ENCODE peak calls at places on chromosomes 3 and 15, in four cellular contexts. One of them, this sample, is unnamed.

GRCh38 chr3:177333535-177334495 is 136.5 kb upstream of the TBL1XR1 start:
- DNase-seq in upper lobe of right lung: no peak
- DNase-seq in neural progenitor cell: no peak
- DNase-seq in A673: no peak
- DNase-seq in this sample: no peak

GRCh38 chr3:40309925-40310635 is 573 bp downstream of the EIF1B start:
- DNase-seq in A673: peak; percentile 10
- DNase-seq in upper lobe of right lung: peak; percentile 84
- DNase-seq in neural progenitor cell: peak; percentile 69
- DNase-seq in this sample: no peak

GRCh38 chr3:118628704-118629341 is 405.8 kb downstream of the IGSF11 start:
- DNase-seq in A673: peak; percentile 71
- DNase-seq in upper lobe of right lung: no peak
- DNase-seq in neural progenitor cell: peak; percentile 88
- DNase-seq in this sample: peak; percentile 4

GRCh38 chr15:57667171-57667924 is 39.2 kb upstream of the POLR2M start:
- DNase-seq in A673: peak; percentile 53
- DNase-seq in upper lobe of right lung: no peak
- DNase-seq in neural progenitor cell: peak; percentile 40
- DNase-seq in this sample: peak; percentile 21

GRCh38 chr15:75451674-75452363 is at the start of gene SIN3A:
- DNase-seq in upper lobe of right lung: peak; percentile 100
- DNase-seq in neural progenitor cell: peak; percentile 100
- DNase-seq in A673: peak; percentile 100
- DNase-seq in this sample: peak; percentile 100

GRCh38 chr15:88002721-88003120 is 253.8 kb downstream of the NTRK3 start:
- DNase-seq in A673: no peak
- DNase-seq in neural progenitor cell: no peak
- DNase-seq in upper lobe of right lung: no peak
- DNase-seq in this sample: no peak

GRCh38 chr3:60107275-60107674 is 1057.5 kb upstream of the CFAP20DC start:
- DNase-seq in A673: no peak
- DNase-seq in upper lobe of right lung: no peak
- DNase-seq in neural progenitor cell: no peak
- DNase-seq in this sample: no peak

GRCh38 chr3:141979050-141979671 is 102.7 kb downstream of the ATP1B3 start:
- DNase-seq in A673: no peak
- DNase-seq in upper lobe of right lung: no peak
- DNase-seq in neural progenitor cell: no peak
- DNase-seq in this sample: peak; percentile 68

GRCh38 chr3:8967553-8967952 is 4.3 kb upstream of the RAD18 start:
- DNase-seq in neural progenitor cell: no peak
- DNase-seq in upper lobe of right lung: no peak
- DNase-seq in A673: no peak
- DNase-seq in this sample: no peak

GRCh38 chr3:46565607-46566039 is 479 bp downstream of the LRRC2 start:
- DNase-seq in upper lobe of right lung: no peak
- DNase-seq in A673: no peak
- DNase-seq in neural progenitor cell: peak; percentile 77
- DNase-seq in this sample: no peak

GRCh38 chr15:51281368-51281967 is 56.9 kb downstream of the CYP19A1 start:
- DNase-seq in neural progenitor cell: peak; percentile 74
- DNase-seq in upper lobe of right lung: peak; percentile 73
- DNase-seq in A673: peak; percentile 64
- DNase-seq in this sample: no peak

GRCh38 chr3:15781637-15782402 is 16.0 kb downstream of the ANKRD28 start:
- DNase-seq in upper lobe of right lung: no peak
- DNase-seq in A673: no peak
- DNase-seq in neural progenitor cell: peak; percentile 21
- DNase-seq in this sample: no peak

GRCh38 chr3:143483214-143483613 is 363.6 kb downstream of the CHST2 start:
- DNase-seq in neural progenitor cell: no peak
- DNase-seq in A673: no peak
- DNase-seq in upper lobe of right lung: no peak
- DNase-seq in this sample: no peak

GRCh38 chr3:47661121-47661752 is 82.6 kb upstream of the CSPG5 start:
- DNase-seq in A673: peak; percentile 86
- DNase-seq in neural progenitor cell: no peak
- DNase-seq in upper lobe of right lung: no peak
- DNase-seq in this sample: no peak

GRCh38 chr3:45605569-45605968 is 11.0 kb downstream of the LIMD1 start:
- DNase-seq in neural progenitor cell: no peak
- DNase-seq in A673: no peak
- DNase-seq in upper lobe of right lung: no peak
- DNase-seq in this sample: no peak

GRCh38 chr3:172098698-172099494 is 59.5 kb downstream of the FNDC3B start:
- DNase-seq in upper lobe of right lung: no peak
- DNase-seq in neural progenitor cell: peak; percentile 59
- DNase-seq in A673: no peak
- DNase-seq in this sample: no peak

GRCh38 chr3:141462176-141462859 is 24.5 kb upstream of the RASA2 start:
- DNase-seq in upper lobe of right lung: no peak
- DNase-seq in neural progenitor cell: no peak
- DNase-seq in A673: no peak
- DNase-seq in this sample: no peak

GRCh38 chr3:108408883-108409612 is 101.3 kb downstream of the MYH15 start:
- DNase-seq in A673: no peak
- DNase-seq in upper lobe of right lung: peak; percentile 64
- DNase-seq in neural progenitor cell: no peak
- DNase-seq in this sample: no peak

GRCh38 chr15:59379524-59379923 is 6.9 kb upstream of the MYO1E start:
- DNase-seq in upper lobe of right lung: no peak
- DNase-seq in A673: no peak
- DNase-seq in neural progenitor cell: no peak
- DNase-seq in this sample: no peak

GRCh38 chr15:86231864-86232801 is 152.5 kb downstream of the AGBL1 start:
- DNase-seq in neural progenitor cell: peak; percentile 73
- DNase-seq in A673: peak; percentile 45
- DNase-seq in upper lobe of right lung: no peak
- DNase-seq in this sample: no peak

GRCh38 chr15:44157679-44158078 is 37.4 kb downstream of the FRMD5 start:
- DNase-seq in A673: peak; percentile 47
- DNase-seq in upper lobe of right lung: no peak
- DNase-seq in neural progenitor cell: no peak
- DNase-seq in this sample: peak; percentile 51

GRCh38 chr15:100767002-100767825 is 112.4 kb upstream of the ALDH1A3 start:
- DNase-seq in A673: no peak
- DNase-seq in neural progenitor cell: no peak
- DNase-seq in upper lobe of right lung: peak; percentile 50
- DNase-seq in this sample: no peak

GRCh38 chr3:31688847-31689246 is 156.1 kb downstream of the STT3B start:
- DNase-seq in upper lobe of right lung: no peak
- DNase-seq in A673: no peak
- DNase-seq in neural progenitor cell: no peak
- DNase-seq in this sample: no peak

GRCh38 chr3:31692714-31693113 is 160.0 kb downstream of the STT3B start:
- DNase-seq in upper lobe of right lung: no peak
- DNase-seq in neural progenitor cell: peak; percentile 28
- DNase-seq in A673: peak; percentile 29
- DNase-seq in this sample: no peak

DNA sequence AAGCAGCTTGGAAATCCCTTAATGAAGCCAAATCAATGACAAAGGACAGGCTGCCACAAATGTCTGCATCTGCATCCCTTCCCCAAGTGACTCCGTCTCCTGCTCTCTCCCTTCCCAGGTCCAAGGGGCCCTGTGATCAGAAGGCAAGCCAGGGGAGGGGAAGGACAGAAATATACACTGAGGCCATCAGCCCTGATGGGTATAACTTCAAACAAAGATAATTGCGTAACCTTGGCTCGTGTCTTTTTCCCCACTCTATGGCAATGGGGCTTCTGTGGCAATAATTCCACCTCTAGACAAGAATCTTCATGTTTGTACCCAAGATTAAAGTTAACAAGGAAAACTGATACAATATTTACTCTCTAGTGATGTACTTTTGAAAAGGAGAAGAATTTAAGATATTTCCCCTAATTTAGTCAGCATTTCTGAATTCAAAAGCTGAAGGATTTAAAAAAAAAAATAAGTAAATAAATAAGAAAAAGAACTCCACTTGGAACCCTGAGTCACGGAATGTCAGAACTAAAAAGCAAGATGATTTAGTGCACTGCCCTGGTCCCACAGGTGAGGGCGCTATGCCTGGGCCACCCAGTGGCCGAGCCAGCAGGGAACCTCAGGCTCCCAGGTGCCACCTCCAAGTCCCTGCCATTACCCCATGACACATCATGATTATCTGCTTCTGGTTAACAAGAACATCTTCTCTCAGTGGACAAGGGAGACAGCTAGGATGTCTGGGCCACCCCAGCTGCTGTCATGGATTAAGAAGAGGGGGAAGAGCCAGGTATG is 154.5 kb downstream of the STT3B start:
- DNase-seq in neural progenitor cell: no peak
- DNase-seq in A673: no peak
- DNase-seq in upper lobe of right lung: no peak
- DNase-seq in this sample: no peak
- TF ChIP-seq CTCF in neural progenitor cell: peak; percentile 34
- TF ChIP-seq CTCF in A673: peak; percentile 27
- TF ChIP-seq CTCF in upper lobe of right lung: peak; percentile 18
- TF ChIP-seq CTCF in this sample: no peak

GRCh38 chr3:105729662-105730061 is 139.2 kb downstream of the CBLB start:
- DNase-seq in A673: no peak
- DNase-seq in neural progenitor cell: no peak
- DNase-seq in upper lobe of right lung: no peak
- DNase-seq in this sample: peak; percentile 21

GRCh38 chr3:105728913-105729312 is 139.9 kb downstream of the CBLB start:
- DNase-seq in A673: no peak
- DNase-seq in upper lobe of right lung: no peak
- DNase-seq in neural progenitor cell: no peak
- DNase-seq in this sample: no peak

GRCh38 chr3:105730973-105731372 is 137.8 kb downstream of the CBLB start:
- DNase-seq in neural progenitor cell: no peak
- DNase-seq in upper lobe of right lung: no peak
- DNase-seq in A673: no peak
- DNase-seq in this sample: no peak

GRCh38 chr3:105731686-105732085 is 137.1 kb downstream of the CBLB start:
- DNase-seq in A673: no peak
- DNase-seq in neural progenitor cell: no peak
- DNase-seq in upper lobe of right lung: no peak
- DNase-seq in this sample: no peak
- TF ChIP-seq CTCF in A673: no peak
- TF ChIP-seq CTCF in neural progenitor cell: no peak
- TF ChIP-seq CTCF in upper lobe of right lung: no peak
- TF ChIP-seq CTCF in this sample: no peak

GRCh38 chr3:184750684-184751083 is 38.8 kb upstream of the MAGEF1 start:
- DNase-seq in A673: no peak
- DNase-seq in upper lobe of right lung: no peak
- DNase-seq in neural progenitor cell: no peak
- DNase-seq in this sample: no peak

GRCh38 chr3:184746131-184747120 is 34.6 kb upstream of the MAGEF1 start:
- DNase-seq in A673: no peak
- DNase-seq in neural progenitor cell: no peak
- DNase-seq in upper lobe of right lung: peak; percentile 36
- DNase-seq in this sample: no peak

GRCh38 chr3:184749168-184749744 is 37.4 kb upstream of the MAGEF1 start:
- DNase-seq in neural progenitor cell: no peak
- DNase-seq in A673: no peak
- DNase-seq in upper lobe of right lung: no peak
- DNase-seq in this sample: no peak

GRCh38 chr3:184751204-184751809 is 39.4 kb upstream of the MAGEF1 start:
- DNase-seq in upper lobe of right lung: no peak
- DNase-seq in neural progenitor cell: no peak
- DNase-seq in A673: no peak
- DNase-seq in this sample: no peak

GRCh38 chr3:184748219-184749135 is 36.6 kb upstream of the MAGEF1 start:
- DNase-seq in upper lobe of right lung: no peak
- DNase-seq in A673: no peak
- DNase-seq in neural progenitor cell: peak; percentile 58
- DNase-seq in this sample: no peak
- TF ChIP-seq CTCF in upper lobe of right lung: no peak
- TF ChIP-seq CTCF in A673: peak; percentile 33
- TF ChIP-seq CTCF in neural progenitor cell: peak; percentile 58
- TF ChIP-seq CTCF in this sample: peak; percentile 39

GRCh38 chr3:198076722-198077308 is 116.8 kb downstream of the LMLN start:
- DNase-seq in A673: no peak
- DNase-seq in neural progenitor cell: no peak
- DNase-seq in upper lobe of right lung: no peak
- DNase-seq in this sample: no peak

GRCh38 chr3:198079771-198080520 is 119.9 kb downstream of the LMLN start:
- DNase-seq in upper lobe of right lung: no peak
- DNase-seq in A673: peak; percentile 66
- DNase-seq in neural progenitor cell: peak; percentile 45
- DNase-seq in this sample: no peak

GRCh38 chr3:198081421-198081844 is 121.4 kb downstream of the LMLN start:
- DNase-seq in upper lobe of right lung: no peak
- DNase-seq in A673: no peak
- DNase-seq in neural progenitor cell: peak; percentile 33
- DNase-seq in this sample: no peak

GRCh38 chr3:198080521-198081384 is 120.7 kb downstream of the LMLN start:
- DNase-seq in neural progenitor cell: peak; percentile 95
- DNase-seq in A673: peak; percentile 86
- DNase-seq in upper lobe of right lung: peak; percentile 90
- DNase-seq in this sample: no peak
- TF ChIP-seq CTCF in neural progenitor cell: peak; percentile 65
- TF ChIP-seq CTCF in A673: peak; percentile 41
- TF ChIP-seq CTCF in upper lobe of right lung: peak; percentile 61
- TF ChIP-seq CTCF in this sample: peak; percentile 60

GRCh38 chr3:149657458-149657795 is 398 bp downstream of the WWTR1 start:
- DNase-seq in upper lobe of right lung: peak; percentile 83
- DNase-seq in neural progenitor cell: peak; percentile 51
- DNase-seq in A673: peak; percentile 78
- DNase-seq in this sample: no peak

GRCh38 chr3:149654188-149654601 is 3.6 kb downstream of the WWTR1 start:
- DNase-seq in upper lobe of right lung: no peak
- DNase-seq in neural progenitor cell: no peak
- DNase-seq in A673: no peak
- DNase-seq in this sample: no peak

GRCh38 chr3:149653564-149653963 is 4.3 kb downstream of the WWTR1 start:
- DNase-seq in A673: no peak
- DNase-seq in upper lobe of right lung: no peak
- DNase-seq in neural progenitor cell: no peak
- DNase-seq in this sample: no peak

GRCh38 chr3:149657796-149658443 is at the start of gene WWTR1:
- DNase-seq in A673: peak; percentile 95
- DNase-seq in neural progenitor cell: peak; percentile 92
- DNase-seq in upper lobe of right lung: peak; percentile 95
- DNase-seq in this sample: peak; percentile 79

DNA sequence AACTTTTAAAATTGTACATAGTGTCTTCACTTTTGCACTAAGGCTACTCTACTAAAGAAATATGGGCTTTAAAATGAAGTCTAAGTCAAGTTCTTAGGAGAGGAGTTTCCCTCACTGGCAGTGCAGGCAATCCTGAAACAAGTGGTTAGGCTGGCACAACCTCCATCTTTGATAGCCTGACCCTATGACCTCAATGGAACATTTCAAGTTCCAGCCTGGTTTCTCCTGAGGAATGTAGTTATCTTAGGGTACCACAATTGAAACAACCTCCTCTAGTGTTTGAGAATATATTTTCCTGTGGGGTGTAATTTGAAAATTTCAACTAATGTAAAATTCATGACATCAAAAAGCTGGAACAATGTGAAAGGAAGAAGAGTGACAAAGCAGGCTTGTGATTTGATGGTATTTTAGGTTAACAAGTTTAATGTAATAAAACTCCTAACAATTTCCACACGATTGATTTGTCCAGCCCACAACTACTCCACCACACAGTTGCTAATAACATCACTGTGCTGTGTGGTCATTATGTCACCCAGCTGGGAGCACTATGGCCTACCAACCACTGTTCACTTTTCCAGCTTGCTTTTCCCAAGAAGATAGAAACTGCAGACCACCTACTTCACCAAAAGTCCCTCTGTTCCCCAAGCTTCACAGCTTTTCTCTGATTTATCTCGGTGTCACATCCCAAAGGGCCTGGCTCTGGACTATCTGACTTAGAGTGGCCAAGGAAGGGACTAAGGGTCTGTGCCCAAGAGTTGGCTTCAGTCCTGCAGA is 1.8 kb downstream of the WWTR1 start:
- DNase-seq in upper lobe of right lung: no peak
- DNase-seq in neural progenitor cell: no peak
- DNase-seq in A673: no peak
- DNase-seq in this sample: no peak
- TF ChIP-seq CTCF in upper lobe of right lung: no peak
- TF ChIP-seq CTCF in neural progenitor cell: no peak
- TF ChIP-seq CTCF in A673: no peak
- TF ChIP-seq CTCF in this sample: no peak

This sample was measured in AG04449.